ENCODE peak calls at places on chromosomes 1 and 21, in four cellular contexts. U, L, F and R are unnamed samples.

GRCh38 chr1:168119750-168120149 is 17.0 kb downstream of the GPR161 start:
- DNase-seq in U (peak; percentile 2), L (no peak), F (no peak), R (no peak)

GRCh38 chr1:89725016-89725380 is 92.1 kb downstream of the LRRC8C start:
- DNase-seq in U (no peak), L (no peak), F (no peak), R (no peak)

GRCh38 chr1:229607370-229607769 is 18.6 kb downstream of the TAF5L start:
- DNase-seq in L (no peak), U (no peak), F (no peak), R (no peak)

GRCh38 chr21:35933466-35933865 is 126.9 kb downstream of the SETD4 start:
- DNase-seq in U (no peak), L (peak; percentile 79), F (peak; percentile 60), R (peak; percentile 37)

GRCh38 chr1:230459463-230459862 is 33.3 kb upstream of the PGBD5 start:
- DNase-seq in U (no peak), F (no peak), L (no peak), R (no peak)

GRCh38 chr1:95451054-95451453 is 217.0 kb downstream of the RWDD3 start:
- DNase-seq in L (no peak), U (peak; percentile 70), F (no peak), R (peak; percentile 24)

GRCh38 chr1:234845097-234845660 is 235.2 kb upstream of the IRF2BP2 start:
- DNase-seq in L (no peak), U (no peak), F (no peak), R (no peak)

GRCh38 chr1:53732912-53733317 is 6.0 kb downstream of the GLIS1 start:
- DNase-seq in U (no peak), F (no peak), L (no peak), R (no peak)

GRCh38 chr1:47656719-47657685 is 219.2 kb downstream of the FOXD2 start:
- DNase-seq in L (no peak), F (peak; percentile 37), U (no peak), R (no peak)

GRCh38 chr1:155051777-155052398 is 772 bp downstream of the ADAM15 start:
- DNase-seq in L (peak; percentile 82), U (peak; percentile 78), F (peak; percentile 40), R (peak; percentile 65)

GRCh38 chr1:170556910-170557309 is 24.9 kb downstream of the GORAB start:
- DNase-seq in F (no peak), U (no peak), L (no peak), R (no peak)

GRCh38 chr1:14263207-14263606 is 335.3 kb upstream of the KAZN start:
- DNase-seq in F (no peak), U (no peak), L (no peak), R (no peak)

GRCh38 chr1:39395357-39395831 is 96.0 kb upstream of the BMP8A start:
- DNase-seq in F (no peak), U (no peak), L (no peak), R (peak; percentile 28)
- H3K4me1 ChIP-seq in F (peaks cover 90% of the 10 kb centered on the region), U (no peaks in the 10 kb centered on the region), L (peaks cover 66% of the 10 kb centered on the region), R (peaks cover 77% of the 10 kb centered on the region)

GRCh38 chr1:192627901-192628300 is 8.0 kb upstream of the RGS13 start:
- DNase-seq in L (no peak), U (peak; percentile 74), F (no peak), R (no peak)
- H3K4me1 ChIP-seq in L (no peaks in the 10 kb centered on the region), U (peaks cover 79% of the 10 kb centered on the region), F (no peaks in the 10 kb centered on the region), R (peaks cover 12% of the 10 kb centered on the region)

GRCh38 chr1:178529364-178530036 is 16.6 kb downstream of the TEX35 start:
- DNase-seq in U (no peak), L (no peak), F (no peak), R (no peak)
- H3K4me1 ChIP-seq in U (peaks cover 9% of the 10 kb centered on the region), L (no peaks in the 10 kb centered on the region), F (peaks cover 7% of the 10 kb centered on the region), R (peaks cover 9% of the 10 kb centered on the region)

DNA sequence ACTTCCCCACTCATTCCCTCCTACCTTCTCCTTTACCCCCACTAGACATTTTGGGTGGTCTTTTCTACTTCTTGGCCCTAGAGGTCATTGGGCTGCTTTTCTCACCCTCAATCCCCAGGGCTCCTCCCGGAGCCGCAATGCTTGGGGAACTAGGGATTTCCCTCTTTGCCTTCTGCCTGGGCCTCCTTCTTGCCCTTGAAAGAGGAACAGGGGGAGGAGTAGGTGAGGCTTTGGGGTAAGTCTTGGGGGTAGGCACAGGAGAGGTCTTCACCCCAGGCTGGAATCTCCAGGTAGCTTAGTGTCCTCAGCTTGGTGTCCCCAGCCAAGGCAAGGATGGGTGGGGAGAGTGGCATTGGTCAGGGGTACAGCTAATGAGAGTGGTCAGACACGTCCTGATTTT is 56.2 kb upstream of the EPS8L3 start:
- DNase-seq in L (no peak), U (no peak), F (no peak), R (no peak)
- H3K4me1 ChIP-seq in L (peaks cover 35% of the 10 kb centered on the region), U (peaks cover 13% of the 10 kb centered on the region), F (peaks cover 66% of the 10 kb centered on the region), R (no peaks in the 10 kb centered on the region)

GRCh38 chr1:37471345-37472231 is 2.8 kb upstream of the ZC3H12A start:
- DNase-seq in U (no peak), L (peak; percentile 86), F (peak; percentile 51), R (peak; percentile 84)
- H3K4me1 ChIP-seq in U (peaks cover 26% of the 10 kb centered on the region), L (peaks cover 40% of the 10 kb centered on the region), F (peaks cover 51% of the 10 kb centered on the region), R (peaks cover 50% of the 10 kb centered on the region)